ENCODE peak calls at places on chromosomes 4 and X, in eight cellular contexts. One of them, this sample, is unnamed.
A peak's percentile ranks its signal among the peaks of the same experiment; 100 is the strongest.

GRCh38 chr4:78693777-78694456 is 82.2 kb upstream of the BMP2K start:
- DNase-seq in uterus: no peak
- DNase-seq in iPS DF 6.9: no peak
- DNase-seq in upper lobe of right lung: no peak
- DNase-seq in keratinocyte: no peak
- DNase-seq in lower lobe of right lung: no peak
- DNase-seq in pancreas: no peak
- DNase-seq in kidney: peak; percentile 51
- DNase-seq in this sample: no peak

GRCh38 chr4:10225096-10225495 is 108.5 kb upstream of the WDR1 start:
- DNase-seq in uterus: no peak
- DNase-seq in iPS DF 6.9: no peak
- DNase-seq in upper lobe of right lung: no peak
- DNase-seq in keratinocyte: no peak
- DNase-seq in lower lobe of right lung: no peak
- DNase-seq in pancreas: no peak
- DNase-seq in kidney: no peak
- DNase-seq in this sample: no peak

GRCh38 chr4:3492741-3493719 is 29.9 kb downstream of the DOK7 start:
- DNase-seq in uterus: no peak
- DNase-seq in iPS DF 6.9: no peak
- DNase-seq in upper lobe of right lung: no peak
- DNase-seq in keratinocyte: no peak
- DNase-seq in lower lobe of right lung: no peak
- DNase-seq in pancreas: no peak
- DNase-seq in kidney: no peak
- DNase-seq in this sample: no peak

GRCh38 chr4:177079327-177079726 is 230.3 kb upstream of the NEIL3 start:
- DNase-seq in uterus: no peak
- DNase-seq in iPS DF 6.9: no peak
- DNase-seq in upper lobe of right lung: no peak
- DNase-seq in keratinocyte: no peak
- DNase-seq in lower lobe of right lung: no peak
- DNase-seq in pancreas: no peak
- DNase-seq in kidney: no peak
- DNase-seq in this sample: no peak

GRCh38 chr4:21507439-21507838 is 441.1 kb downstream of the KCNIP4 start:
- DNase-seq in uterus: no peak
- DNase-seq in iPS DF 6.9: no peak
- DNase-seq in upper lobe of right lung: no peak
- DNase-seq in keratinocyte: no peak
- DNase-seq in lower lobe of right lung: no peak
- DNase-seq in pancreas: no peak
- DNase-seq in kidney: no peak
- DNase-seq in this sample: no peak

GRCh38 chr4:73221734-73222133 is 36.9 kb downstream of the ANKRD17 start:
- DNase-seq in uterus: no peak
- DNase-seq in iPS DF 6.9: no peak
- DNase-seq in upper lobe of right lung: no peak
- DNase-seq in keratinocyte: no peak
- DNase-seq in lower lobe of right lung: no peak
- DNase-seq in pancreas: no peak
- DNase-seq in kidney: no peak
- DNase-seq in this sample: no peak

GRCh38 chr4:52712991-52713275 is 38.3 kb downstream of the ERVMER34-1 start:
- DNase-seq in uterus: no peak
- DNase-seq in iPS DF 6.9: no peak
- DNase-seq in upper lobe of right lung: no peak
- DNase-seq in keratinocyte: no peak
- DNase-seq in lower lobe of right lung: no peak
- DNase-seq in pancreas: no peak
- DNase-seq in kidney: no peak
- DNase-seq in this sample: no peak

GRCh38 chr4:18556402-18556801 is 534.8 kb upstream of the LCORL start:
- DNase-seq in uterus: no peak
- DNase-seq in iPS DF 6.9: no peak
- DNase-seq in upper lobe of right lung: no peak
- DNase-seq in keratinocyte: no peak
- DNase-seq in lower lobe of right lung: no peak
- DNase-seq in pancreas: no peak
- DNase-seq in kidney: no peak
- DNase-seq in this sample: no peak

GRCh38 chrX:97102938-97103337 is 219.2 kb downstream of the RPA4 start:
- DNase-seq in uterus: no peak
- DNase-seq in iPS DF 6.9: no peak
- DNase-seq in upper lobe of right lung: no peak
- DNase-seq in keratinocyte: no peak
- DNase-seq in lower lobe of right lung: no peak
- DNase-seq in pancreas: no peak
- DNase-seq in kidney: no peak
- DNase-seq in this sample: no peak

GRCh38 chr4:53653484-53654053 is 62.3 kb upstream of the LNX1 start:
- DNase-seq in uterus: no peak
- DNase-seq in iPS DF 6.9: no peak
- DNase-seq in upper lobe of right lung: no peak
- DNase-seq in keratinocyte: no peak
- DNase-seq in lower lobe of right lung: no peak
- DNase-seq in pancreas: no peak
- DNase-seq in kidney: peak; percentile 80
- DNase-seq in this sample: no peak

GRCh38 chr4:63986253-63986652 is 423.0 kb downstream of the TECRL start:
- DNase-seq in uterus: no peak
- DNase-seq in iPS DF 6.9: no peak
- DNase-seq in upper lobe of right lung: no peak
- DNase-seq in keratinocyte: no peak
- DNase-seq in lower lobe of right lung: no peak
- DNase-seq in pancreas: no peak
- DNase-seq in kidney: no peak
- DNase-seq in this sample: no peak

GRCh38 chr4:26355392-26356052 is 34.7 kb downstream of the RBPJ start:
- DNase-seq in uterus: no peak
- DNase-seq in iPS DF 6.9: no peak
- DNase-seq in upper lobe of right lung: no peak
- DNase-seq in keratinocyte: no peak
- DNase-seq in lower lobe of right lung: no peak
- DNase-seq in pancreas: no peak
- DNase-seq in kidney: no peak
- DNase-seq in this sample: no peak

GRCh38 chr4:140557831-140558435 is 10.8 kb downstream of the UCP1 start:
- DNase-seq in uterus: no peak
- DNase-seq in iPS DF 6.9: no peak
- DNase-seq in upper lobe of right lung: no peak
- DNase-seq in keratinocyte: no peak
- DNase-seq in lower lobe of right lung: no peak
- DNase-seq in pancreas: no peak
- DNase-seq in kidney: no peak
- DNase-seq in this sample: no peak

GRCh38 chr4:170990989-170991589 is 822.1 kb upstream of the GALNTL6 start:
- DNase-seq in uterus: no peak
- DNase-seq in iPS DF 6.9: peak; percentile 64
- DNase-seq in upper lobe of right lung: no peak
- DNase-seq in keratinocyte: no peak
- DNase-seq in lower lobe of right lung: no peak
- DNase-seq in pancreas: no peak
- DNase-seq in kidney: no peak
- DNase-seq in this sample: no peak

GRCh38 chrX:1453390-1453783 is 678 bp upstream of the ASMTL start:
- DNase-seq in uterus: no peak
- DNase-seq in iPS DF 6.9: no peak
- DNase-seq in upper lobe of right lung: no peak
- DNase-seq in keratinocyte: no peak
- DNase-seq in lower lobe of right lung: peak; percentile 87
- DNase-seq in pancreas: no peak
- DNase-seq in kidney: no peak
- DNase-seq in this sample: peak; percentile 77

DNA sequence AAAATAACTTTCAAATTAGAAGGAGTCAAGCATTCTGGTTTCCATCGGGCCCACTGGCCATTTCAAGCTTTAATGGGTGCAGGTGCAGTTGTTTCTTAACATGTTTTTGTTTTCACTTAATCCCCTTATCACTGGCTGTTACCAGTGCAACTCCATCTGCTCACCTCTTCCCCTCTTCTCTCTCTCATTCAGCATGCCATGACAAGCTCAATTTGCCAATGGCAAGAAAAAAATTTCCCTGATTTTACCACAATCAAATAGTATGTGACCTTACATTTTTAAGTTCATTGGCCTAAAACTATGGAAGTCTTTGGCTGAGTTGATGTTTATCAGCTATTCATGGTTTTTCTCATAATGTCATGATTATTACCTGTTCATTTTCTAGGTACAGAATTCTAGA is 299.1 kb upstream of the BMP3 start:
- DNase-seq in uterus: no peak
- DNase-seq in iPS DF 6.9: no peak
- DNase-seq in upper lobe of right lung: no peak
- DNase-seq in keratinocyte: no peak
- DNase-seq in lower lobe of right lung: no peak
- DNase-seq in pancreas: no peak
- DNase-seq in kidney: no peak
- DNase-seq in this sample: no peak
- H3K4me3 ChIP-seq in uterus: no peak overlapping the region
- H3K4me3 ChIP-seq in iPS DF 6.9: no peak overlapping the region
- H3K4me3 ChIP-seq in upper lobe of right lung: no peak overlapping the region
- H3K4me3 ChIP-seq in keratinocyte: no peak overlapping the region
- H3K4me3 ChIP-seq in lower lobe of right lung: no peak overlapping the region
- H3K4me3 ChIP-seq in pancreas: no peak overlapping the region
- H3K4me3 ChIP-seq in kidney: no peak overlapping the region
- H3K4me3 ChIP-seq in this sample: no peak overlapping the region

GRCh38 chr4:185920171-185920570 is 108.2 kb upstream of the SORBS2 start:
- DNase-seq in uterus: no peak
- DNase-seq in iPS DF 6.9: no peak
- DNase-seq in upper lobe of right lung: no peak
- DNase-seq in keratinocyte: peak; percentile 50
- DNase-seq in lower lobe of right lung: no peak
- DNase-seq in pancreas: no peak
- DNase-seq in kidney: no peak
- DNase-seq in this sample: no peak

GRCh38 chr4:185924458-185924857 is 112.5 kb upstream of the SORBS2 start:
- DNase-seq in uterus: no peak
- DNase-seq in iPS DF 6.9: no peak
- DNase-seq in upper lobe of right lung: no peak
- DNase-seq in keratinocyte: no peak
- DNase-seq in lower lobe of right lung: no peak
- DNase-seq in pancreas: no peak
- DNase-seq in kidney: no peak
- DNase-seq in this sample: no peak

GRCh38 chr4:185919107-185919506 is 107.1 kb upstream of the SORBS2 start:
- DNase-seq in uterus: no peak
- DNase-seq in iPS DF 6.9: no peak
- DNase-seq in upper lobe of right lung: no peak
- DNase-seq in keratinocyte: no peak
- DNase-seq in lower lobe of right lung: no peak
- DNase-seq in pancreas: no peak
- DNase-seq in kidney: no peak
- DNase-seq in this sample: no peak

GRCh38 chr4:185921583-185922555 is 109.9 kb upstream of the SORBS2 start:
- DNase-seq in uterus: no peak
- DNase-seq in iPS DF 6.9: no peak
- DNase-seq in upper lobe of right lung: no peak
- DNase-seq in keratinocyte: no peak
- DNase-seq in lower lobe of right lung: no peak
- DNase-seq in pancreas: no peak
- DNase-seq in kidney: no peak
- DNase-seq in this sample: no peak

GRCh38 chr4:185920691-185921260 is 108.8 kb upstream of the SORBS2 start:
- DNase-seq in uterus: no peak
- DNase-seq in iPS DF 6.9: no peak
- DNase-seq in upper lobe of right lung: no peak
- DNase-seq in keratinocyte: no peak
- DNase-seq in lower lobe of right lung: no peak
- DNase-seq in pancreas: no peak
- DNase-seq in kidney: no peak
- DNase-seq in this sample: no peak
- H3K27ac ChIP-seq in uterus: no peak overlapping the region
- H3K27ac ChIP-seq in iPS DF 6.9: no peak overlapping the region
- H3K27ac ChIP-seq in upper lobe of right lung: no peak overlapping the region
- H3K27ac ChIP-seq in keratinocyte: no peak overlapping the region
- H3K27ac ChIP-seq in lower lobe of right lung: no peak overlapping the region
- H3K27ac ChIP-seq in pancreas: no peak overlapping the region
- H3K27ac ChIP-seq in kidney: no peak overlapping the region
- H3K27ac ChIP-seq in this sample: no peak overlapping the region

GRCh38 chr4:925171-925570 is 6.9 kb downstream of the GAK start:
- DNase-seq in uterus: no peak
- DNase-seq in iPS DF 6.9: no peak
- DNase-seq in upper lobe of right lung: peak; percentile 23
- DNase-seq in keratinocyte: no peak
- DNase-seq in lower lobe of right lung: no peak
- DNase-seq in pancreas: peak; percentile 45
- DNase-seq in kidney: peak; percentile 48
- DNase-seq in this sample: no peak

GRCh38 chr4:925771-926500 is 6.2 kb downstream of the GAK start:
- DNase-seq in uterus: no peak
- DNase-seq in iPS DF 6.9: no peak
- DNase-seq in upper lobe of right lung: peak; percentile 55
- DNase-seq in keratinocyte: no peak
- DNase-seq in lower lobe of right lung: no peak
- DNase-seq in pancreas: peak; percentile 33
- DNase-seq in kidney: peak; percentile 47
- DNase-seq in this sample: no peak

GRCh38 chr4:924107-925096 is 7.7 kb downstream of the GAK start:
- DNase-seq in uterus: no peak
- DNase-seq in iPS DF 6.9: no peak
- DNase-seq in upper lobe of right lung: peak; percentile 51
- DNase-seq in keratinocyte: peak; percentile 25
- DNase-seq in lower lobe of right lung: no peak
- DNase-seq in pancreas: peak; percentile 19
- DNase-seq in kidney: peak; percentile 55
- DNase-seq in this sample: no peak

GRCh38 chr4:917992-918391 is 14.1 kb downstream of the GAK start:
- DNase-seq in uterus: no peak
- DNase-seq in iPS DF 6.9: no peak
- DNase-seq in upper lobe of right lung: no peak
- DNase-seq in keratinocyte: no peak
- DNase-seq in lower lobe of right lung: no peak
- DNase-seq in pancreas: no peak
- DNase-seq in kidney: no peak
- DNase-seq in this sample: no peak

GRCh38 chr4:921830-922331 is 10.2 kb downstream of the GAK start:
- DNase-seq in uterus: peak; percentile 8
- DNase-seq in iPS DF 6.9: no peak
- DNase-seq in upper lobe of right lung: peak; percentile 37
- DNase-seq in keratinocyte: no peak
- DNase-seq in lower lobe of right lung: peak; percentile 23
- DNase-seq in pancreas: peak; percentile 27
- DNase-seq in kidney: peak; percentile 32
- DNase-seq in this sample: no peak
- H3K4me3 ChIP-seq in uterus: no peak overlapping the region
- H3K4me3 ChIP-seq in iPS DF 6.9: no peak overlapping the region
- H3K4me3 ChIP-seq in upper lobe of right lung: no peak overlapping the region
- H3K4me3 ChIP-seq in keratinocyte: no peak overlapping the region
- H3K4me3 ChIP-seq in lower lobe of right lung: no peak overlapping the region
- H3K4me3 ChIP-seq in pancreas: no peak overlapping the region
- H3K4me3 ChIP-seq in kidney: no peak overlapping the region
- H3K4me3 ChIP-seq in this sample: no peak overlapping the region

DNA sequence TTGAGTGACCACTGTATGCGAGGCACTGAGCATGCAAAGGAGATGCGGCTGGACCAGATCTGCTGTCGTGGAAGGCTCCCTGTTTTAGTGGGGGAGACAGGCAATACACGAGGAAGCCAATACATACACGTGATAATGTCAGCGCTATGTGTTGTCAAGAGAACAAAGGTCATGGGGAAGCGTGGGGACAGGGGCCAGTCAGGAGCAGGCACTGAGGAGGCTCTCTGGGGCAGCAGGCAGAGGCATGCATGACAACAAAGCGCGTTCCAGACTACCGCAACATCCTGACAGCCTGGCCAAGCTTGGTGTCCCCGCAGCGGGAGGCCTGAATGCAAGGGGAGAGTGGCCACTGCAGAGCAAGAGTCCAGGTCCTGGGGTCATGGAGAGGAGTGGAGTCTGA is 61.9 kb downstream of the DCTD start:
- DNase-seq in uterus: no peak
- DNase-seq in iPS DF 6.9: no peak
- DNase-seq in upper lobe of right lung: no peak
- DNase-seq in keratinocyte: no peak
- DNase-seq in lower lobe of right lung: no peak
- DNase-seq in pancreas: no peak
- DNase-seq in kidney: no peak
- DNase-seq in this sample: no peak
- H3K27ac ChIP-seq in uterus: no peak overlapping the region
- H3K27ac ChIP-seq in iPS DF 6.9: no peak overlapping the region
- H3K27ac ChIP-seq in upper lobe of right lung: no peak overlapping the region
- H3K27ac ChIP-seq in keratinocyte: no peak overlapping the region
- H3K27ac ChIP-seq in lower lobe of right lung: no peak overlapping the region
- H3K27ac ChIP-seq in pancreas: no peak overlapping the region
- H3K27ac ChIP-seq in kidney: no peak overlapping the region
- H3K27ac ChIP-seq in this sample: no peak overlapping the region